ENCODE peak calls at places on chromosomes 12 and 14, in ten cellular contexts. V is heart left ventricle, M is fibroblast of lung, Z is nephron progenitor cell, K is germinal center, T is CD14-positive monocyte, U is foreskin fibroblast, P is GM12865, Y is NCI-H1694 treated with DMSO at 0.1 percent for 48 hours, I is hepatic stellate cell. A is an unnamed sample.

GRCh38 chr14:35879654-35880249 is 53.6 kb downstream of the BRMS1L start:
- DNase-seq in V (no peak), M (peak), Z (no peak), K (peak), T (no peak), U (no peak), P (peak), Y (peak), I (peak), A (no peak)

GRCh38 chr12:70719672-70720420 is 82.6 kb upstream of the PTPRB start:
- DNase-seq in V (peak), M (peak), Z (peak), K (peak), T (no peak), U (peak), P (peak), Y (peak), I (peak), A (peak)

GRCh38 chr14:103031956-103032355 is 25.4 kb downstream of the CDC42BPB start:
- DNase-seq in V (no peak), M (no peak), Z (no peak), K (no peak), T (peak), U (no peak), P (no peak), Y (no peak), I (no peak), A (peak)

GRCh38 chr12:6273931-6274687 is 36.4 kb upstream of the PLEKHG6 start:
- DNase-seq in V (no peak), M (no peak), Z (no peak), K (no peak), T (no peak), U (no peak), P (no peak), Y (no peak), I (no peak), A (no peak)

GRCh38 chr14:105313381-105314286 is 914 bp upstream of the PACS2 start:
- DNase-seq in V (peak), M (no peak), Z (peak), K (peak), T (peak), U (no peak), P (peak), Y (peak), I (no peak), A (peak)

GRCh38 chr14:86646688-86647687 is 1117.0 kb downstream of the FLRT2 start:
- DNase-seq in V (no peak), M (peak), Z (no peak), K (no peak), T (no peak), U (peak), P (peak), Y (no peak), I (no peak), A (no peak)

GRCh38 chr14:81246561-81247270 is 26.0 kb upstream of the GTF2A1 start:
- DNase-seq in V (no peak), M (no peak), Z (no peak), K (no peak), T (no peak), U (no peak), P (no peak), Y (no peak), I (no peak), A (no peak)

GRCh38 chr14:49972840-49973239 is 80.0 kb downstream of the ARF6 start:
- DNase-seq in V (no peak), M (peak), Z (no peak), K (no peak), T (no peak), U (peak), P (peak), Y (no peak), I (peak), A (no peak)

GRCh38 chr14:69475194-69475818 is 9.2 kb upstream of the PLEKHD1 start:
- DNase-seq in V (no peak), M (peak), Z (no peak), K (peak), T (no peak), U (no peak), P (peak), Y (peak), I (no peak), A (no peak)

A was measured in WTC11.